ENCODE peak calls at places on chromosomes 2 and 18, in seven cellular contexts. One of them, this sample, is unnamed.

GRCh38 chr2:240462073-240462703 is 26.7 kb downstream of the GPC1 start:
- DNase-seq in NCI-H1105: no peak
- DNase-seq in stimulated activated CD4-positive, alpha-beta T cell treated with anti-CD3 and anti-CD28 coated beads, Interleukin-2, amount 100 ng/mL, for 48 hours: no peak
- DNase-seq in GM12891: no peak
- DNase-seq in Caki2: no peak
- DNase-seq in H54: no peak
- DNase-seq in CD4-positive, alpha-beta T cell: no peak
- DNase-seq in this sample: no peak

GRCh38 chr2:61291851-61292575 is 130.0 kb downstream of the C2orf74 start:
- DNase-seq in NCI-H1105: no peak
- DNase-seq in stimulated activated CD4-positive, alpha-beta T cell treated with anti-CD3 and anti-CD28 coated beads, Interleukin-2, amount 100 ng/mL, for 48 hours: no peak
- DNase-seq in GM12891: no peak
- DNase-seq in Caki2: no peak
- DNase-seq in H54: no peak
- DNase-seq in CD4-positive, alpha-beta T cell: no peak
- DNase-seq in this sample: no peak

GRCh38 chr2:101952551-101952950 is 39.2 kb upstream of the IL1R2 start:
- DNase-seq in NCI-H1105: no peak
- DNase-seq in stimulated activated CD4-positive, alpha-beta T cell treated with anti-CD3 and anti-CD28 coated beads, Interleukin-2, amount 100 ng/mL, for 48 hours: no peak
- DNase-seq in GM12891: no peak
- DNase-seq in Caki2: no peak
- DNase-seq in H54: no peak
- DNase-seq in CD4-positive, alpha-beta T cell: no peak
- DNase-seq in this sample: no peak

GRCh38 chr2:235314371-235314915 is 179.4 kb upstream of the AGAP1 start:
- DNase-seq in NCI-H1105: peak
- DNase-seq in stimulated activated CD4-positive, alpha-beta T cell treated with anti-CD3 and anti-CD28 coated beads, Interleukin-2, amount 100 ng/mL, for 48 hours: no peak
- DNase-seq in GM12891: no peak
- DNase-seq in Caki2: no peak
- DNase-seq in H54: no peak
- DNase-seq in CD4-positive, alpha-beta T cell: no peak
- DNase-seq in this sample: no peak

GRCh38 chr18:67402543-67402942 is 114.0 kb downstream of the DSEL start:
- DNase-seq in NCI-H1105: no peak
- DNase-seq in stimulated activated CD4-positive, alpha-beta T cell treated with anti-CD3 and anti-CD28 coated beads, Interleukin-2, amount 100 ng/mL, for 48 hours: no peak
- DNase-seq in GM12891: no peak
- DNase-seq in Caki2: no peak
- DNase-seq in H54: no peak
- DNase-seq in CD4-positive, alpha-beta T cell: no peak
- DNase-seq in this sample: no peak

GRCh38 chr18:37476182-37476581 is 89.4 kb downstream of the CELF4 start:
- DNase-seq in NCI-H1105: peak
- DNase-seq in stimulated activated CD4-positive, alpha-beta T cell treated with anti-CD3 and anti-CD28 coated beads, Interleukin-2, amount 100 ng/mL, for 48 hours: peak
- DNase-seq in GM12891: peak
- DNase-seq in Caki2: no peak
- DNase-seq in H54: no peak
- DNase-seq in CD4-positive, alpha-beta T cell: no peak
- DNase-seq in this sample: no peak

GRCh38 chr2:203122317-203122998 is 107.8 kb downstream of the NBEAL1 start:
- DNase-seq in NCI-H1105: no peak
- DNase-seq in stimulated activated CD4-positive, alpha-beta T cell treated with anti-CD3 and anti-CD28 coated beads, Interleukin-2, amount 100 ng/mL, for 48 hours: no peak
- DNase-seq in GM12891: no peak
- DNase-seq in Caki2: no peak
- DNase-seq in H54: no peak
- DNase-seq in CD4-positive, alpha-beta T cell: no peak
- DNase-seq in this sample: no peak

GRCh38 chr2:41066168-41066567 is 614.3 kb upstream of the SLC8A1 start:
- DNase-seq in NCI-H1105: no peak
- DNase-seq in stimulated activated CD4-positive, alpha-beta T cell treated with anti-CD3 and anti-CD28 coated beads, Interleukin-2, amount 100 ng/mL, for 48 hours: no peak
- DNase-seq in GM12891: no peak
- DNase-seq in Caki2: no peak
- DNase-seq in H54: no peak
- DNase-seq in CD4-positive, alpha-beta T cell: no peak
- DNase-seq in this sample: no peak

This sample was measured in T47D.